ENCODE peak calls at places on chromosomes 6 and 20, in four cellular contexts. O, C, N and P are unnamed samples.

GRCh38 chr6:12637960-12638641 is 78.5 kb upstream of the PHACTR1 start:
- DNase-seq in N (peak; percentile 66), O (peak; percentile 58), C (peak; percentile 55), P (peak; percentile 46)

GRCh38 chr6:103396768-103397167 is 1463.0 kb downstream of the HACE1 start:
- DNase-seq in C (no peak), N (no peak), O (no peak), P (no peak)

GRCh38 chr6:31659649-31660223 is 842 bp downstream of the C6orf47 start:
- DNase-seq in N (no peak), C (no peak), O (peak; percentile 35), P (no peak)

GRCh38 chr6:22057962-22058361 is 238.9 kb downstream of the PRL start:
- DNase-seq in N (no peak), C (no peak), O (no peak), P (no peak)

GRCh38 chr6:111552241-111552744 is 53.4 kb downstream of the TRAF3IP2 start:
- DNase-seq in N (peak; percentile 74), O (peak; percentile 94), C (no peak), P (peak; percentile 70)

GRCh38 chr6:109082178-109082577 is 12.5 kb downstream of the SESN1 start:
- DNase-seq in O (no peak), C (no peak), N (no peak), P (no peak)

GRCh38 chr6:56699066-56699654 is 56.5 kb upstream of the DST start:
- DNase-seq in N (no peak), C (no peak), O (peak; percentile 57), P (no peak)

GRCh38 chr6:142207265-142207877 is 60.3 kb downstream of the VTA1 start:
- DNase-seq in C (no peak), O (peak; percentile 28), N (peak; percentile 35), P (peak; percentile 33)

GRCh38 chr6:72522735-72523141 is 99.1 kb upstream of the KCNQ5 start:
- DNase-seq in N (no peak), C (no peak), O (peak; percentile 5), P (no peak)

GRCh38 chr6:64415936-64416335 is 780.3 kb downstream of the PHF3 start:
- DNase-seq in O (no peak), C (no peak), N (no peak), P (no peak)

GRCh38 chr6:144681334-144681733 is 396.2 kb downstream of the UTRN start:
- DNase-seq in O (no peak), C (no peak), N (no peak), P (no peak)

GRCh38 chr6:34601706-34602105 is 45.6 kb upstream of the SPDEF start:
- DNase-seq in N (peak; percentile 67), O (no peak), C (no peak), P (peak; percentile 47)

GRCh38 chr20:57142667-57143066 is 123.8 kb downstream of the BMP7 start:
- DNase-seq in N (no peak), O (no peak), C (no peak), P (no peak)

GRCh38 chr6:168418151-168418551 is 22.8 kb upstream of the SMOC2 start:
- DNase-seq in O (no peak), N (peak; percentile 61), C (no peak), P (peak; percentile 54)

GRCh38 chr6:46115634-46116033 is 14.2 kb upstream of the ENPP4 start:
- DNase-seq in O (no peak), C (no peak), N (no peak), P (no peak)

GRCh38 chr6:82963527-82963926 is 102.1 kb downstream of the UBE3D start:
- DNase-seq in O (no peak), N (no peak), C (no peak), P (no peak)

GRCh38 chr6:113719056-113719455 is 138.1 kb upstream of the MARCKS start:
- DNase-seq in N (no peak), C (no peak), O (no peak), P (no peak)

GRCh38 chr6:27280064-27280539 is 32.0 kb downstream of the POM121L2 start:
- DNase-seq in C (no peak), N (no peak), O (peak; percentile 25), P (no peak)

GRCh38 chr6:40907198-40907701 is 131.8 kb downstream of the UNC5CL start:
- DNase-seq in O (peak; percentile 43), N (no peak), C (peak; percentile 93), P (peak; percentile 63)

GRCh38 chr6:167817729-167818128 is 9.0 kb upstream of the AFDN start:
- DNase-seq in N (no peak), O (no peak), C (no peak), P (no peak)

GRCh38 chr6:151370509-151371078 is 20.8 kb downstream of the ZBTB2 start:
- DNase-seq in C (no peak), O (no peak), N (no peak), P (no peak)

GRCh38 chr6:42226251-42227143 is 8.8 kb upstream of the MRPS10 start:
- DNase-seq in N (no peak), C (no peak), O (peak; percentile 49), P (no peak)

GRCh38 chr6:17583811-17584210 is 16.3 kb upstream of the FAM8A1 start:
- DNase-seq in C (no peak), O (no peak), N (no peak), P (no peak)

GRCh38 chr20:35878113-35878620 is 76.1 kb downstream of the SCAND1 start:
- DNase-seq in C (no peak), O (peak; percentile 37), N (no peak), P (no peak)

GRCh38 chr6:113184736-113185135 is 672.4 kb upstream of the MARCKS start:
- DNase-seq in O (no peak), C (no peak), N (peak; percentile 81), P (peak; percentile 84)

GRCh38 chr20:46122516-46123481 is 4.7 kb downstream of the CD40 start:
- DNase-seq in O (no peak), C (no peak), N (no peak), P (no peak)

GRCh38 chr20:16312998-16313397 is 260.2 kb downstream of the KIF16B start:
- DNase-seq in C (no peak), O (no peak), N (no peak), P (no peak)

GRCh38 chr20:53080412-53080962 is 108.3 kb downstream of the TSHZ2 start:
- DNase-seq in O (no peak), C (no peak), N (no peak), P (no peak)

GRCh38 chr6:1832844-1833787 is 223.4 kb downstream of the FOXC1 start:
- DNase-seq in N (peak; percentile 86), C (no peak), O (peak; percentile 61), P (peak; percentile 59)

GRCh38 chr20:5612476-5613291 is 137.5 kb upstream of the SHLD1 start:
- DNase-seq in N (no peak), O (no peak), C (no peak), P (no peak)

GRCh38 chr6:119978274-119978889 is 628.8 kb upstream of the MAN1A1 start:
- DNase-seq in N (no peak), O (no peak), C (no peak), P (no peak)

GRCh38 chr6:132465530-132466485 is 47.1 kb downstream of the STX7 start:
- DNase-seq in O (no peak), C (no peak), N (no peak), P (no peak)

GRCh38 chr6:140082867-140083297 is 708.4 kb upstream of the CITED2 start:
- DNase-seq in C (no peak), O (no peak), N (no peak), P (no peak)

GRCh38 chr6:170172825-170173231 is 118.0 kb downstream of the DLL1 start:
- DNase-seq in N (peak; percentile 44), O (no peak), C (peak; percentile 34), P (no peak)

GRCh38 chr6:117346142-117346930 is 79.4 kb downstream of the ROS1 start:
- DNase-seq in C (no peak), N (no peak), O (peak; percentile 38), P (no peak)

GRCh38 chr6:67933278-67933677 is 701.8 kb upstream of the ADGRB3 start:
- DNase-seq in O (no peak), N (no peak), C (no peak), P (no peak)

GRCh38 chr6:3749390-3749978 is 2.0 kb downstream of the PXDC1 start:
- DNase-seq in N (peak; percentile 64), C (peak; percentile 70), O (peak; percentile 16), P (no peak)

GRCh38 chr20:10511507-10512231 is 76.6 kb downstream of the SLX4IP start:
- DNase-seq in O (peak; percentile 95), C (peak; percentile 64), N (peak; percentile 83), P (peak; percentile 75)

GRCh38 chr20:58651823-58652605 is 931 bp downstream of the STX16 start:
- DNase-seq in N (peak; percentile 72), O (peak; percentile 90), C (no peak), P (peak; percentile 62)